ENCODE peak calls at places on chromosomes 7 and 10, in four cellular contexts. Z, X, B and O are unnamed samples.

GRCh38 chr7:73850781-73851207 is 8.5 kb upstream of the METTL27 start:
- DNase-seq in Z (no peak), X (peak), B (no peak), O (peak)

GRCh38 chr10:49631975-49632374 is 18.1 kb downstream of the CHAT start:
- DNase-seq in Z (no peak), X (no peak), B (no peak), O (no peak)

GRCh38 chr7:51121036-51121780 is 195.4 kb downstream of the COBL start:
- DNase-seq in Z (no peak), X (no peak), B (no peak), O (no peak)

GRCh38 chr7:54343511-54343910 is 198.7 kb upstream of the VSTM2A start:
- DNase-seq in Z (no peak), X (no peak), B (no peak), O (no peak)

GRCh38 chr10:122246830-122247520 is 24.1 kb upstream of the BTBD16 start:
- DNase-seq in Z (no peak), B (no peak), X (no peak), O (no peak)

GRCh38 chr7:70098133-70098561 is 499.9 kb downstream of the AUTS2 start:
- DNase-seq in B (no peak), X (no peak), Z (no peak), O (no peak)

GRCh38 chr7:28958235-28958945 is at the start of gene TRIL:
- DNase-seq in Z (peak), X (peak), B (peak), O (peak)

GRCh38 chr10:100827819-100828743 is 82.7 kb downstream of the PAX2 start:
- DNase-seq in B (no peak), X (peak), Z (no peak), O (no peak)

GRCh38 chr10:97673736-97674525 is 13.1 kb downstream of the AVPI1 start:
- DNase-seq in X (peak), B (no peak), Z (peak), O (peak)

GRCh38 chr10:91745086-91745831 is 53.0 kb upstream of the TNKS2 start:
- DNase-seq in X (peak), B (peak), Z (no peak), O (peak)

GRCh38 chr7:11212080-11212711 is 238.5 kb downstream of the PHF14 start:
- DNase-seq in X (peak), Z (peak), B (peak), O (peak)

GRCh38 chr7:50594136-50594535 is 28.9 kb upstream of the DDC start:
- DNase-seq in X (no peak), Z (no peak), B (no peak), O (no peak)

GRCh38 chr7:117560030-117560429 is 80.2 kb downstream of the CFTR start:
- DNase-seq in X (no peak), Z (no peak), B (no peak), O (no peak)

GRCh38 chr7:11427686-11428273 is 404.2 kb downstream of the THSD7A start:
- DNase-seq in B (peak), X (peak), Z (no peak), O (peak)